ENCODE peak calls at places on chromosomes 12 and 14, in ten cellular contexts. R is spleen, W is coronary artery, L is astrocyte of the spinal cord, N is esophagus squamous epithelium, X is GM12865, O is progenitor cell of endocrine pancreas, U is Calu3, M is lower leg skin, C is pancreas. Z is an unnamed sample.

GRCh38 chr12:43766291-43766690 is 7.5 kb downstream of the IRAK4 start:
- DNase-seq in R (no peak), W (no peak), L (no peak), N (no peak), X (no peak), O (no peak), U (no peak), M (no peak), C (no peak), Z (no peak)

GRCh38 chr12:98211914-98212695 is 303.3 kb upstream of the TMPO start:
- DNase-seq in R (no peak), W (no peak), L (peak; percentile 55), N (no peak), X (no peak), O (no peak), U (no peak), M (no peak), C (no peak), Z (no peak)

GRCh38 chr12:32926963-32927362 is 30.4 kb upstream of the PKP2 start:
- DNase-seq in R (no peak), W (no peak), L (no peak), N (no peak), X (no peak), O (no peak), U (no peak), M (no peak), C (no peak), Z (no peak)

GRCh38 chr12:25670076-25671055 is 117.3 kb upstream of the LMNTD1 start:
- DNase-seq in R (no peak), W (no peak), L (no peak), N (no peak), X (no peak), O (no peak), U (no peak), M (no peak), C (no peak), Z (no peak)

GRCh38 chr12:64258576-64258975 is 36.5 kb upstream of the KICS2 start:
- DNase-seq in R (no peak), W (no peak), L (no peak), N (no peak), X (no peak), O (no peak), U (no peak), M (no peak), C (no peak), Z (no peak)

GRCh38 chr12:7376196-7376595 is 67.8 kb downstream of the CD163L1 start:
- DNase-seq in R (no peak), W (no peak), L (no peak), N (no peak), X (no peak), O (no peak), U (no peak), M (no peak), C (no peak), Z (no peak)

GRCh38 chr12:114680498-114681148 is 3.4 kb downstream of the TBX3 start:
- DNase-seq in R (no peak), W (no peak), L (peak; percentile 43), N (no peak), X (no peak), O (no peak), U (no peak), M (no peak), C (no peak), Z (no peak)

GRCh38 chr12:20040844-20041243 is 327.5 kb upstream of the PDE3A start:
- DNase-seq in R (no peak), W (no peak), L (no peak), N (no peak), X (no peak), O (no peak), U (no peak), M (no peak), C (no peak), Z (no peak)

GRCh38 chr12:67705394-67706370 is 57.1 kb downstream of the DYRK2 start:
- DNase-seq in R (no peak), W (no peak), L (peak; percentile 82), N (no peak), X (no peak), O (no peak), U (no peak), M (no peak), C (no peak), Z (no peak)

GRCh38 chr14:93249128-93249831 is 42.2 kb downstream of the UBR7 start:
- DNase-seq in R (no peak), W (no peak), L (no peak), N (no peak), X (no peak), O (no peak), U (no peak), M (no peak), C (no peak), Z (no peak)

DNA sequence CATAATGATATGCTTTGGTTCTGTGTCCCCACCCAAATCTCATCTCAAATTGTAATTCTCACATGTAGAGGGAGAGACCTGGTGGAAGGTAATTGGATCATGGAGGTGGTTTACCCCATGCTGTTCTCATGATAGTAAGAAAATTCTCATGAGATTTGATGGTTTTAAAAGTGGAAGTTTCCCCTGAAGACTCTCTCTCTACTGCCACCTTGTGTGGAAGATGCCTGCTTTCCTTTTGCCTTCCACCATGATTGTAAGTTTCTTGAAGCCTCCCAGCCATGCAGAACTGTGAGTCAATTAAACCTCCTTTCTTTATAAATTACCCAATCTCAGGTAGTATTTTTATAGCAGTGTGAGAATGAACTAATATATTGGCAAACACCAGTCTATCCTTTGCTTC is 260.4 kb upstream of the PPFIA2 start:
- DNase-seq in R (no peak), W (no peak), L (no peak), N (no peak), X (peak; percentile 2), O (no peak), U (no peak), M (no peak), C (no peak), Z (no peak)
- TF ChIP-seq CTCF in R (no peak), W (no peak), L (peak; percentile 35), N (no peak), X (peak; percentile 13), O (no peak), U (no peak), M (no peak), C (no peak), Z (peak; percentile 53)

DNA sequence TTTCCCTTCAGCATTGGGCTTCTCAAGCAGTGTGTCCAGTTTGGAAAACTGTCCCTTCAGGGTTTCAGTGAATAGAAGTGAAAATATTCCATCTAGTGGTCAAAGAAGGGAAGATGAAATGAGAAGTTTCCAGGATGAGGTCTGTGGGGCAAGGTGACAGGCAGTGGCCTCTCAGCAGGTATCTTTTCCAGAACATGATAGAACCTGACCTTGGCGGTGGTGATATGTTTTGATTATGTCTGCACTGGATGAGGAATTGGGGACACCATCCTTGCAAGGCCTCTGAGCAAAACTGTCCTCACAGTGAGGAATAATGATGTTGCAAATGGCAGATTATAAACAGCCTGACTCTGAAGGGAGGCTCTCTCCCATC is 4.7 kb downstream of the GPX2 start:
- DNase-seq in R (no peak), W (no peak), L (peak; percentile 10), N (no peak), X (no peak), O (no peak), U (no peak), M (no peak), C (no peak), Z (no peak)
- TF ChIP-seq CTCF in R (no peak), W (peak; percentile 19), L (peak; percentile 24), N (peak; percentile 33), X (no peak), O (no peak), U (no peak), M (no peak), C (no peak), Z (peak; percentile 33)

GRCh38 chr14:100706860-100707259 is 19.8 kb upstream of the DLK1 start:
- DNase-seq in R (no peak), W (no peak), L (no peak), N (no peak), X (no peak), O (no peak), U (no peak), M (no peak), C (no peak), Z (no peak)

GRCh38 chr14:100709956-100710284 is 16.8 kb upstream of the DLK1 start:
- DNase-seq in R (no peak), W (no peak), L (no peak), N (no peak), X (no peak), O (no peak), U (no peak), M (no peak), C (no peak), Z (no peak)

GRCh38 chr14:100709252-100709955 is 17.3 kb upstream of the DLK1 start:
- DNase-seq in R (no peak), W (no peak), L (peak; percentile 33), N (no peak), X (no peak), O (no peak), U (peak; percentile 30), M (no peak), C (no peak), Z (peak; percentile 37)

GRCh38 chr14:100710391-100711116 is 16.1 kb upstream of the DLK1 start:
- DNase-seq in R (no peak), W (no peak), L (no peak), N (no peak), X (no peak), O (no peak), U (no peak), M (no peak), C (no peak), Z (no peak)

GRCh38 chr14:100708349-100709217 is 18.1 kb upstream of the DLK1 start:
- DNase-seq in R (no peak), W (no peak), L (peak; percentile 34), N (no peak), X (no peak), O (peak; percentile 58), U (peak; percentile 86), M (no peak), C (peak; percentile 89), Z (no peak)
- TF ChIP-seq CTCF in R (no peak), W (no peak), L (no peak), N (no peak), X (no peak), O (peak; percentile 67), U (peak; percentile 52), M (no peak), C (peak; percentile 44), Z (no peak)

GRCh38 chr14:91899777-91900176 is 32.4 kb upstream of the TC2N start:
- DNase-seq in R (no peak), W (no peak), L (no peak), N (no peak), X (no peak), O (no peak), U (no peak), M (no peak), C (no peak), Z (no peak)

GRCh38 chr14:91899213-91899612 is 31.9 kb upstream of the TC2N start:
- DNase-seq in R (no peak), W (no peak), L (no peak), N (no peak), X (peak; percentile 42), O (no peak), U (peak; percentile 27), M (no peak), C (peak; percentile 86), Z (no peak)

GRCh38 chr14:91896419-91896818 is 29.1 kb upstream of the TC2N start:
- DNase-seq in R (no peak), W (no peak), L (no peak), N (no peak), X (no peak), O (no peak), U (no peak), M (no peak), C (no peak), Z (no peak)

GRCh38 chr14:91897121-91897701 is 29.9 kb upstream of the TC2N start:
- DNase-seq in R (no peak), W (peak; percentile 94), L (peak; percentile 32), N (no peak), X (no peak), O (no peak), U (no peak), M (no peak), C (peak; percentile 76), Z (no peak)

GRCh38 chr14:91898256-91898843 is 31.0 kb upstream of the TC2N start:
- DNase-seq in R (no peak), W (no peak), L (peak; percentile 6), N (no peak), X (no peak), O (no peak), U (no peak), M (no peak), C (no peak), Z (no peak)
- TF ChIP-seq CTCF in R (no peak), W (no peak), L (no peak), N (no peak), X (no peak), O (no peak), U (no peak), M (no peak), C (no peak), Z (no peak)

Z was measured in neural crest cell.